ENCODE peak calls at places on chromosomes 7 and 10, in five cellular contexts. P is fibroblast of the aortic adventitia, I is astrocyte of the cerebellum, E is foreskin fibroblast, X is HAP-1. C is an unnamed sample.

GRCh38 chr7:31432166-31432565 is 81.7 kb upstream of the ITPRID1 start:
- DNase-seq in P (peak; percentile 41), E (no peak), X (no peak), I (no peak), C (no peak)

GRCh38 chr10:121418126-121418777 is 180.0 kb downstream of the FGFR2 start:
- DNase-seq in E (no peak), X (no peak), P (no peak), I (no peak), C (no peak)

GRCh38 chr7:5450549-5451327 is 27.1 kb upstream of the TNRC18 start:
- DNase-seq in I (no peak), E (peak; percentile 70), P (peak; percentile 48), X (peak; percentile 70), C (peak; percentile 83)

GRCh38 chr7:50684011-50684701 is 98.5 kb downstream of the GRB10 start:
- DNase-seq in X (no peak), I (no peak), P (no peak), E (no peak), C (no peak)

GRCh38 chr7:130961128-130961601 is 227.2 kb upstream of the KLF14 start:
- DNase-seq in I (peak; percentile 62), X (peak; percentile 68), E (peak; percentile 51), P (peak; percentile 84), C (no peak)

GRCh38 chr10:31288961-31289360 is 30.1 kb upstream of the ZEB1 start:
- DNase-seq in I (no peak), P (peak; percentile 57), E (peak; percentile 46), X (no peak), C (no peak)

GRCh38 chr7:134429481-134429880 is 29.4 kb downstream of the AKR1B1 start:
- DNase-seq in X (no peak), E (no peak), P (no peak), I (no peak), C (no peak)

GRCh38 chr10:86333813-86334514 is 32.6 kb downstream of the GRID1 start:
- DNase-seq in I (no peak), X (no peak), E (no peak), P (no peak), C (no peak)

GRCh38 chr7:6636741-6637543 is at the start of gene ZNF316:
- DNase-seq in P (peak; percentile 43), E (peak; percentile 83), X (peak; percentile 59), I (no peak), C (no peak)

GRCh38 chr7:143305423-143306070 is 10.4 kb upstream of the CLCN1 start:
- DNase-seq in P (peak; percentile 47), I (no peak), X (peak; percentile 81), E (peak; percentile 63), C (peak; percentile 87)

GRCh38 chr7:47582748-47583740 is 1.1 kb upstream of the TNS3 start:
- DNase-seq in P (peak; percentile 58), X (no peak), I (peak; percentile 94), E (peak; percentile 39), C (no peak)
- H3K4me3 ChIP-seq in P (peak overlapping the region; percentile 93), X (peak overlapping the region; percentile 92), I (peak overlapping the region; percentile 85), E (no peak overlapping the region), C (peak overlapping the region; percentile 78)

GRCh38 chr10:43398939-43399871 is 9.8 kb downstream of the HNRNPF start:
- DNase-seq in P (peak; percentile 38), E (peak; percentile 68), X (no peak), I (no peak), C (no peak)
- H3K4me3 ChIP-seq in P (no peak overlapping the region), E (no peak overlapping the region), X (peak overlapping the region; percentile 67), I (no peak overlapping the region), C (no peak overlapping the region)

GRCh38 chr7:3089493-3089892 is 45.8 kb upstream of the CARD11 start:
- DNase-seq in X (peak; percentile 38), P (no peak), I (no peak), E (no peak), C (peak; percentile 89)

GRCh38 chr7:3087243-3087642 is 43.6 kb upstream of the CARD11 start:
- DNase-seq in E (no peak), P (no peak), X (no peak), I (peak; percentile 32), C (no peak)

GRCh38 chr7:3095046-3095445 is 51.4 kb upstream of the CARD11 start:
- DNase-seq in X (no peak), P (no peak), I (no peak), E (no peak), C (no peak)

GRCh38 chr7:3091631-3092030 is 48.0 kb upstream of the CARD11 start:
- DNase-seq in P (no peak), E (no peak), X (no peak), I (no peak), C (no peak)

DNA sequence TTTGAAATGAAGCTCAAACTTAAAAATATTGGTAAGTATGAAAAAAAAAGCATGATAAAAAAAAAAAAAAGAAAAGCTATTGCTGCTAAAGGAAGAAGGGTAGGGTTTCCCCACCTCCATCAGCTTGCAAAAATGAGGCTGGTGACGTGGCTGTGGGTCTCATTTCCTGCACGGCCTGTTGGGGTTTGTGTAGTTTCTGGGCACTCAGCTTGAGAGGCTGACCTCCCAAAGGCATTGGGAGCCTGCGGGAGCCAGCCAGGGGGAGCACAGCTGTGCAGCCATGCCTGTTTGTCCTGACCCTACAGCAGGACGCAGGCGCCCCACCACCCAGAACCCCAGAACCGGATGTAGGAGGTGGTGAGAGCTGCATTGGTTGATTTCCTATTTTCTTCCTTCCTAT is 48.8 kb upstream of the CARD11 start:
- DNase-seq in E (no peak), X (no peak), P (no peak), I (no peak), C (no peak)
- H3K4me3 ChIP-seq in E (no peak overlapping the region), X (no peak overlapping the region), P (no peak overlapping the region), I (no peak overlapping the region), C (no peak overlapping the region)

GRCh38 chr7:92633211-92633906 is 43.2 kb upstream of the FAM133B start:
- DNase-seq in P (peak; percentile 94), I (peak; percentile 96), X (peak; percentile 34), E (peak; percentile 88), C (no peak)

GRCh38 chr7:92636018-92636560 is 45.9 kb upstream of the FAM133B start:
- DNase-seq in P (no peak), I (no peak), X (no peak), E (no peak), C (no peak)

GRCh38 chr7:92634125-92634710 is 44.0 kb upstream of the FAM133B start:
- DNase-seq in E (peak; percentile 23), P (peak; percentile 60), I (no peak), X (no peak), C (no peak)

GRCh38 chr7:92635538-92635937 is 45.3 kb upstream of the FAM133B start:
- DNase-seq in P (no peak), E (no peak), X (no peak), I (no peak), C (no peak)

DNA sequence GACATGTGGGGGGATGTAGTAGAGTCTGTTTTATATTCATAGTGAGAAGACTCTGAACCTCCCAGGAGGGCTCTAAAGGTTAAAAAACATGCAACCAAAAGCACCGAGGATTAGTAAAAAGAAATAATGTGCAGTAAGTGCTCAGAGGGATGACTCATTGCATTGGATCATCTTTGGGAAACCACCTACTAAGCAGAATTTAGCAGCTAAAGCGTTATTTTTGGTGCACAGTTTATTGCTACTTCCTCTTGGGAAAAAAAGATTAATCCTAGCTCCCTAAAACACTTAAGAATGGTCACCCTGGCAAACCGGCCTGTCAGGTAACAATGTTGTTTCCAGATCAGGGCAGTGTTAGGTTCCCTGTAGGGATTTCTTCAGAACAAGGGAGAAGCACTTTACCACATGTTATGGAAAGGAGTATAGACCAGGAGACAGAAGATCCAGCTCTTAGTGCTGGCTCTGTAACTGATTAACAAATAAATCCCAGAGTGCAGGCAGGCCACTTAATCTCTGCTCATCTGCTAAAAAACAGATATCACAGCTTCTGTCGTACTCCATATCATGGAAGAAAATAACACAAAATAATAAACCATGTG is 44.8 kb upstream of the FAM133B start:
- DNase-seq in P (peak; percentile 75), E (peak; percentile 80), I (peak; percentile 63), X (no peak), C (no peak)
- H3K4me3 ChIP-seq in P (no peak overlapping the region), E (no peak overlapping the region), I (no peak overlapping the region), X (no peak overlapping the region), C (no peak overlapping the region)

GRCh38 chr10:1070939-1071338 is 14.8 kb downstream of the WDR37 start:
- DNase-seq in I (no peak), P (peak; percentile 16), E (peak; percentile 49), X (no peak), C (peak; percentile 57)
- H3K4me3 ChIP-seq in I (no peak overlapping the region), P (no peak overlapping the region), E (no peak overlapping the region), X (no peak overlapping the region), C (no peak overlapping the region)

C was measured in GM23338.